ENCODE peak calls at places on chromosomes 12 and 14, in seven cellular contexts. O is hypothalamus, N is NCI-H460, B is EL, R is bronchial epithelial cell, P is iris pigment epithelial cell, Y is hippocampal formation. C is an unnamed sample.

GRCh38 chr12:26822051-26822450 is 10.9 kb downstream of the ITPR2 start:
- DNase-seq in P (no peak), R (peak; percentile 23), O (no peak), N (no peak), B (peak; percentile 57), Y (no peak), C (no peak)

GRCh38 chr12:59649203-59649602 is 53.4 kb downstream of the SLC16A7 start:
- DNase-seq in R (peak; percentile 37), B (no peak), O (no peak), Y (no peak), N (no peak), P (peak; percentile 80), C (no peak)

GRCh38 chr12:121025442-121026226 is 9.3 kb upstream of the C12orf43 start:
- DNase-seq in N (no peak), O (no peak), R (no peak), P (no peak), Y (no peak), B (peak; percentile 32), C (no peak)

GRCh38 chr14:20219033-20219432 is 4.5 kb upstream of the OR11H6 start:
- DNase-seq in N (peak; percentile 42), O (no peak), P (no peak), B (no peak), R (no peak), Y (no peak), C (no peak)

GRCh38 chr14:60488175-60488574 is 2.3 kb upstream of the C14orf39 start:
- DNase-seq in N (no peak), P (no peak), B (no peak), O (no peak), R (peak; percentile 18), Y (no peak), C (no peak)

GRCh38 chr12:27324452-27324999 is 8.1 kb upstream of the BMAL2 start:
- DNase-seq in O (no peak), P (no peak), Y (no peak), B (no peak), N (no peak), R (no peak), C (no peak)

GRCh38 chr12:124837958-124838803 is 25.5 kb downstream of the SCARB1 start:
- DNase-seq in B (peak; percentile 100), N (peak; percentile 59), R (peak; percentile 96), P (peak; percentile 100), Y (peak; percentile 53), O (peak; percentile 77), C (peak; percentile 74)

GRCh38 chr12:17097674-17098073 is 491.7 kb upstream of the LMO3 start:
- DNase-seq in P (no peak), O (no peak), Y (no peak), R (no peak), B (no peak), N (no peak), C (peak; percentile 2)

GRCh38 chr12:52285851-52286530 is 5.3 kb downstream of the KRT81 start:
- DNase-seq in R (no peak), O (no peak), P (no peak), N (no peak), Y (no peak), B (no peak), C (no peak)

GRCh38 chr12:128816643-128816920 is 7.2 kb downstream of the SLC15A4 start:
- DNase-seq in P (no peak), Y (no peak), O (no peak), B (no peak), N (no peak), R (no peak), C (no peak)

GRCh38 chr14:87979689-87980088 is 13.3 kb downstream of the GALC start:
- DNase-seq in B (no peak), N (no peak), P (no peak), R (no peak), Y (no peak), O (no peak), C (no peak)

GRCh38 chr12:89470741-89471504 is 53.7 kb downstream of the GALNT4 start:
- DNase-seq in N (no peak), O (no peak), R (peak; percentile 70), P (peak; percentile 64), Y (no peak), B (peak; percentile 41), C (no peak)

GRCh38 chr12:52193991-52194390 is 2.2 kb upstream of the KRT80 start:
- DNase-seq in P (peak; percentile 44), Y (no peak), O (no peak), N (no peak), R (no peak), B (peak; percentile 47), C (no peak)

GRCh38 chr14:34911209-34912150 is 36.3 kb upstream of the BAZ1A start:
- DNase-seq in R (no peak), N (no peak), B (peak; percentile 62), Y (no peak), P (peak; percentile 90), O (no peak), C (no peak)

GRCh38 chr12:124581299-124581698 is 13.9 kb upstream of the NCOR2 start:
- DNase-seq in B (no peak), P (peak; percentile 28), Y (no peak), O (no peak), N (no peak), R (peak; percentile 98), C (no peak)

GRCh38 chr14:77660754-77661153 is 44.3 kb upstream of the SPTLC2 start:
- DNase-seq in B (no peak), P (no peak), R (no peak), O (peak; percentile 24), N (no peak), Y (peak; percentile 8), C (no peak)

GRCh38 chr14:89447182-89447970 is 30.3 kb upstream of the FOXN3 start:
- DNase-seq in R (no peak), Y (no peak), O (no peak), P (no peak), B (no peak), N (no peak), C (no peak)

GRCh38 chr12:126784328-126784921 is 1482.5 kb upstream of the TMEM132C start:
- DNase-seq in O (peak; percentile 26), Y (peak; percentile 8), P (peak; percentile 24), N (peak; percentile 33), R (peak; percentile 7), B (peak; percentile 4), C (no peak)

GRCh38 chr14:50050171-50050570 is 66.2 kb downstream of the VCPKMT start:
- DNase-seq in Y (no peak), R (no peak), P (no peak), N (no peak), O (no peak), B (no peak), C (no peak)

GRCh38 chr12:27177716-27178115 is 66.4 kb upstream of the STK38L start:
- DNase-seq in N (peak; percentile 18), Y (no peak), R (peak; percentile 94), P (peak; percentile 92), O (no peak), B (peak; percentile 48), C (no peak)

GRCh38 chr14:77557391-77557790 is 58.8 kb upstream of the ISM2 start:
- DNase-seq in P (no peak), N (peak; percentile 33), B (no peak), Y (no peak), R (no peak), O (no peak), C (no peak)

GRCh38 chr12:27343255-27344000 is 10.8 kb downstream of the BMAL2 start:
- DNase-seq in R (peak; percentile 99), Y (no peak), N (peak; percentile 31), O (no peak), B (peak; percentile 92), P (peak; percentile 96), C (no peak)

GRCh38 chr14:78586681-78587080 is 416.5 kb downstream of the NRXN3 start:
- DNase-seq in N (no peak), O (no peak), B (no peak), R (no peak), P (no peak), Y (no peak), C (no peak)

GRCh38 chr12:103745962-103746361 is 95.1 kb downstream of the NT5DC3 start:
- DNase-seq in Y (no peak), N (no peak), P (no peak), R (no peak), B (no peak), O (no peak), C (no peak)

C was measured in frontal cortex.